ENCODE peak calls at places on chromosomes 16 and 17, in ten cellular contexts. J, S, M, K, N, I, A, V, P and E are unnamed samples.

GRCh38 chr16:11161974-11162373 is 94.0 kb downstream of the SOCS1 start:
- DNase-seq in N (no peak), J (no peak), K (no peak), A (peak; percentile 16), I (no peak), S (no peak), M (no peak), P (no peak), V (peak; percentile 58), E (no peak)

GRCh38 chr16:68987734-68988457 is 117.6 kb upstream of the HAS3 start:
- DNase-seq in V (no peak), P (no peak), K (no peak), A (no peak), S (no peak), N (no peak), M (no peak), J (no peak), I (no peak), E (no peak)

GRCh38 chr17:16915752-16916556 is 56.0 kb downstream of the TNFRSF13B start:
- DNase-seq in A (no peak), V (no peak), S (peak; percentile 32), K (no peak), M (peak; percentile 77), I (peak; percentile 84), P (peak; percentile 62), N (peak; percentile 38), J (peak; percentile 67), E (peak; percentile 69)

GRCh38 chr16:19338335-19338734 is 52.8 kb downstream of the CLEC19A start:
- DNase-seq in N (no peak), P (no peak), J (no peak), I (no peak), M (no peak), K (no peak), S (no peak), A (no peak), V (no peak), E (no peak)

GRCh38 chr16:73202176-73202729 is 154.3 kb upstream of the ZFHX3 start:
- DNase-seq in K (peak; percentile 91), S (peak; percentile 55), N (no peak), I (no peak), M (no peak), V (peak; percentile 51), A (peak; percentile 64), P (no peak), J (no peak), E (no peak)

GRCh38 chr16:87170310-87170709 is 146.9 kb downstream of the C16orf95 start:
- DNase-seq in M (no peak), V (no peak), P (no peak), S (no peak), K (no peak), N (no peak), I (no peak), J (no peak), A (no peak), E (no peak)

GRCh38 chr17:8101721-8102120 is 14.2 kb upstream of the ALOX12B start:
- DNase-seq in V (no peak), K (no peak), A (no peak), S (no peak), M (no peak), N (no peak), I (no peak), P (no peak), J (no peak), E (no peak)

GRCh38 chr16:66653581-66654350 is 42.8 kb downstream of the CMTM4 start:
- DNase-seq in K (no peak), N (no peak), S (no peak), M (no peak), J (no peak), P (no peak), A (no peak), V (no peak), I (no peak), E (no peak)

GRCh38 chr16:28823291-28823718 is 506 bp downstream of the ATXN2L start:
- DNase-seq in S (no peak), P (peak; percentile 42), M (no peak), I (no peak), V (peak; percentile 59), A (peak; percentile 65), K (no peak), N (no peak), J (no peak), E (no peak)

GRCh38 chr16:28822520-28823290 is at the start of gene ATXN2L:
- DNase-seq in S (peak; percentile 90), P (peak; percentile 90), I (peak; percentile 99), A (peak; percentile 98), K (peak; percentile 82), V (peak; percentile 97), J (peak; percentile 99), N (peak; percentile 93), M (peak; percentile 98), E (peak; percentile 98)

GRCh38 chr16:28821874-28822519 is 802 bp upstream of the ATXN2L start:
- DNase-seq in A (no peak), S (no peak), M (no peak), I (no peak), N (no peak), J (no peak), K (no peak), P (no peak), V (no peak), E (no peak)

GRCh38 chr16:28824548-28824973 is 1.8 kb downstream of the ATXN2L start:
- DNase-seq in J (no peak), S (no peak), K (no peak), V (no peak), I (no peak), A (no peak), P (no peak), N (no peak), M (no peak), E (no peak)

GRCh38 chr16:28823719-28824547 is 1.1 kb downstream of the ATXN2L start:
- DNase-seq in S (peak; percentile 97), A (peak; percentile 98), M (peak; percentile 99), K (peak; percentile 85), J (peak; percentile 98), V (peak; percentile 99), I (peak; percentile 99), P (peak; percentile 97), N (peak; percentile 93), E (peak; percentile 98)
- TF ChIP-seq CTCF in S (peak; percentile 57), A (peak; percentile 18), M (peak; percentile 34), K (no peak), J (peak; percentile 13), V (no peak), I (no peak), P (no peak), N (peak; percentile 37), E (no peak)

GRCh38 chr17:80893604-80894438 is 97.8 kb upstream of the CHMP6 start:
- DNase-seq in P (no peak), J (no peak), N (no peak), I (no peak), A (no peak), S (no peak), K (no peak), V (no peak), M (no peak), E (no peak)

GRCh38 chr17:80894726-80895125 is 96.9 kb upstream of the CHMP6 start:
- DNase-seq in S (no peak), M (no peak), I (no peak), P (no peak), N (no peak), K (no peak), J (no peak), V (no peak), A (no peak), E (no peak)

GRCh38 chr17:80895366-80895765 is 96.3 kb upstream of the CHMP6 start:
- DNase-seq in M (no peak), P (no peak), V (no peak), I (no peak), K (no peak), J (no peak), S (no peak), A (no peak), N (no peak), E (no peak)

GRCh38 chr17:80892900-80893603 is 98.6 kb upstream of the CHMP6 start:
- DNase-seq in K (no peak), J (no peak), I (no peak), M (no peak), P (no peak), S (no peak), N (no peak), A (no peak), V (peak; percentile 83), E (peak; percentile 73)

GRCh38 chr17:80894439-80894721 is 97.3 kb upstream of the CHMP6 start:
- DNase-seq in K (no peak), J (no peak), M (no peak), I (no peak), N (no peak), P (no peak), S (no peak), A (no peak), V (no peak), E (no peak)
- TF ChIP-seq CTCF in K (peak; percentile 12), J (no peak), M (no peak), I (peak; percentile 2), N (no peak), P (no peak), S (no peak), A (no peak), V (no peak), E (no peak)

DNA sequence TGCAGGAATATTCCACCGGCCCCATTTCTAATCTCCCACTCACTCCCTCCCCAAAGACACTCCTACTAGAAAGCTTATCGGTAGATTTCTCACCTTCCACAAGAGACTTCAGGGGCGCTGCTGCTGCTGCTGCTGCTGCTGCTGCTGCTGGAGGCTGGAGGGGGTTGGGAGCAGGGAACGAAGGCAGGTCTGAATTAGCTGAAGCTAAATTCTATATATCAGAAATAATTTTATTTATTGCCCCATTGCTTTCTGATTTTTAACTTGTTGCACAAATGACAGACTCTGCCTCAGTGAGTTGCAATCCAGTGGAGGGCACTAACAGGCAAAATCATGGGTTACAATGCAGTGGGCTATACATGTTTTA is 25.8 kb upstream of the HLF start:
- DNase-seq in M (no peak), V (no peak), K (no peak), P (no peak), N (peak; percentile 40), A (no peak), I (peak; percentile 22), J (no peak), S (peak; percentile 44), E (peak; percentile 2)
- TF ChIP-seq CTCF in M (no peak), V (no peak), K (no peak), P (no peak), N (no peak), A (no peak), I (no peak), J (no peak), S (peak; percentile 34), E (no peak)

GRCh38 chr16:682493-683395 is 1.4 kb downstream of the JMJD8 start:
- DNase-seq in J (no peak), K (no peak), S (no peak), M (no peak), N (no peak), I (no peak), V (no peak), P (no peak), A (no peak), E (no peak)

GRCh38 chr16:680625-680945 is 375 bp downstream of the STUB1 start:
- DNase-seq in N (no peak), I (no peak), J (no peak), K (no peak), S (no peak), M (no peak), A (no peak), P (no peak), V (no peak), E (no peak)

GRCh38 chr16:679808-680624 is at the start of gene STUB1:
- DNase-seq in A (peak; percentile 93), K (no peak), S (peak; percentile 76), M (peak; percentile 94), N (peak; percentile 79), P (peak; percentile 94), J (peak; percentile 90), V (peak; percentile 94), I (peak; percentile 91), E (peak; percentile 88)

GRCh38 chr16:681746-682427 is 1.7 kb downstream of the STUB1 start:
- DNase-seq in J (no peak), K (no peak), S (no peak), N (no peak), P (no peak), A (no peak), I (no peak), M (no peak), V (no peak), E (no peak)

DNA sequence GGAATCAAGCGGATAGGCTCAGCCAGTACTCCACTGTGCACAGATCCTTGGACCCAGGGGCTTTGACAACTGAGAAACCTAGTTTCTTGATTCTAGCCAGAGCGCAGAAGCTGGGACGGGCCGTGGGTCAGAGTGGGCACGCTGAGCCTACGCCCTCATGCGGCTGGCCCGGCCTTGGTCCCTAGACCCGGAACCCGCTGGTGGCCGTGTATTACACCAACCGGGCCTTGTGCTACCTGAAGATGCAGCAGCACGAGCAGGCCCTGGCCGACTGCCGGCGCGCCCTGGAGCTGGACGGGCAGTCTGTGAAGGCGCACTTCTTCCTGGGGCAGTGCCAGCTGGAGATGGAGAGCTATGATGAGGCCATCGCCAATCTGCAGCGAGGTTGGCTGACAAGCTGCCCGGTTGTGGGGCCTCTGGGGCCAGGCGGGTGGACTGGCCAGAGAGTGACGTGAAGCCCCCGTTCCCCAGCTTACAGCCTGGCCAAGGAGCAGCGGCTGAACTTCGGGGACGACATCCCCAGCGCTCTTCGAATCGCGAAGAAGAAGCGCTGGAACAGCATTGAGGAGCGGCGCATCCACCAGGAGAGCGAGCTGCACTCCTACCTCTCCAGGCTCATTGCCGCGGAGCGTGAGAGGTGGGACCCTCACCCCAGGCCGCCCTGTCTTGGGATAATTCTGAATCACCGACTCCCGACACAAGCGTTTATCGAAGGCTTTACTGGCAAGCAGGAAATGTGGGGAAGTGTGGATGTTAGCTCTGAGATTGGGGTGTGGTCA is 946 bp downstream of the STUB1 start:
- DNase-seq in J (no peak), A (no peak), M (no peak), K (no peak), V (peak; percentile 89), I (peak; percentile 49), S (peak; percentile 49), N (no peak), P (no peak), E (no peak)
- TF ChIP-seq CTCF in J (peak; percentile 21), A (no peak), M (peak; percentile 11), K (no peak), V (no peak), I (no peak), S (peak; percentile 76), N (no peak), P (no peak), E (no peak)